ENCODE peak calls at places on chromosomes 16 and 17, in four cellular contexts. K, F, C and E are unnamed samples.

GRCh38 chr16:77002644-77003043 is 188.3 kb upstream of the MON1B start:
- DNase-seq in K (no peak), F (no peak), C (no peak), E (no peak)

GRCh38 chr16:48526058-48526957 is 83.7 kb downstream of the N4BP1 start:
- DNase-seq in K (peak; percentile 61), F (peak; percentile 38), C (no peak), E (no peak)

GRCh38 chr16:11497329-11497805 is 89.4 kb downstream of the LITAF start:
- DNase-seq in K (peak; percentile 10), F (peak; percentile 88), C (peak; percentile 87), E (peak; percentile 94)

GRCh38 chr17:49987681-49988441 is 7.2 kb downstream of the DLX3 start:
- DNase-seq in K (no peak), F (no peak), C (no peak), E (no peak)

GRCh38 chr16:56995136-56995805 is 5.9 kb downstream of the NLRC5 start:
- DNase-seq in K (no peak), F (no peak), C (no peak), E (no peak)

GRCh38 chr17:21079196-21079595 is 36.4 kb upstream of the USP22 start:
- DNase-seq in K (no peak), F (no peak), C (no peak), E (no peak)

GRCh38 chr16:4315185-4316102 is at the start of gene GLIS2:
- DNase-seq in K (no peak), F (peak; percentile 59), C (peak; percentile 76), E (no peak)

GRCh38 chr17:69175812-69176517 is 34.3 kb upstream of the ABCA6 start:
- DNase-seq in K (no peak), F (no peak), C (no peak), E (no peak)

GRCh38 chr17:19718613-19719364 is 2.4 kb upstream of the SLC47A2 start:
- DNase-seq in K (no peak), F (peak; percentile 45), C (no peak), E (no peak)

DNA sequence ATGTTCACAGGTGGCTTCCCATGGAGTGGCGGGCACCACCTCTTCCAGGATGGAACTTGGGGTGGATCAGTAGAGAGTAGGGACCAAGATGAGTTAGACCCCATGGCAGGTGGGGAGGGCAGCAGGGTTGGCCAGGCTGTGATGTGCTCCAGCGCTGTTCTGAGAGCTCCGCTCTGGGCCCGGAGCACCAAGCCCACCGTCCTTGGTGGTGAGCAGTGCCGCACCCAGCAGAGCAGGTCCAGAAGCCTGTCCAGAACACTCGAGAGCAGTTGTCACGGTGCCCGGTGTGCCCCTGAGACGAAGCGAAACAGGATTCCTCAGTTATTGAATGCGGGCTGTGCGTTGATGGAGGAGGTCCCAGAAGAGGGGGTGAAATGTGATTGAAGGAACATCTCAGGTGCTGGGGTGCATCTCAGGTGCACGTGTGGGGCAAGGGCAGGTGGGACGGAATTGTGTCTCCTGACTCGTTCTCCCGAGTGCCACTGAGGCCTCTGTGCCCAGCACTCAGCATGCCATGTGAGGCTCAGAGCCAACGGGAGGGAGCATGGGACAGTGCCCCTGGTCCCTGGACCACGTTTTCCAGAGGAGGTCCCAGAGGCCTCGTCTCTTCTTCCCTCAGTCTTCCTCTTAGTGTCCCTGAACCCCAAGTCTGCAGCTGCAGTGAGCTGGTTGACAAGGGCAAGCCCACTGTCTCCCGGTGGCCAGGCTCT is 39.5 kb downstream of the COX4I1 start:
- DNase-seq in K (no peak), F (no peak), C (no peak), E (no peak)
- H3K27me3 ChIP-seq in K (no peaks in the 10 kb centered on the region), F (peaks cover 4% of the 10 kb centered on the region), C (peaks cover 11% of the 10 kb centered on the region), E (no peaks in the 10 kb centered on the region)

GRCh38 chr16:69718365-69718764 is 8.0 kb downstream of the NQO1 start:
- DNase-seq in K (no peak), F (no peak), C (no peak), E (no peak)
- H3K4me3 ChIP-seq in K (no peak overlapping the region), F (no peak overlapping the region), C (no peak overlapping the region), E (no peak overlapping the region)

DNA sequence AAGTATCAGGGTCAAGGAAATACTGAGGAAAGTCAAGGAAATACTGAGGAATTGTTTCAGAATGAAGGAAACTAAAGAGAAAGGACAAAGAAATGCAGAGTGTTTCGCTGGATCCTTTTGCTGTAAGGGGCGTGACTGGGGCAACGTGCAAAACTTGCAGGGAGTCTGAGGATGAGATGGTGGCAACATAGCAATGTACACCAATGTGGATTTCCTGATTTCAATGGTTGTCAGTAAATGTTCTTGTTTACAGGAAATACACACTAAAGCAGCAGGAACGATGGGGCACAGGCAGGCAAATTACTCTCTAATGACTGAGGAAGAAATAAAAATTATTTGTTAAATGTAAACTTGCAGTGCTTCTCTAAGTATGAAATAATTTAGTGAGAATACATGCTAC is 34.4 kb downstream of the ZZEF1 start:
- DNase-seq in K (no peak), F (no peak), C (no peak), E (no peak)
- H3K36me3 ChIP-seq in K (peaks cover 87% of the 10 kb centered on the region), F (peaks cover 9% of the 10 kb centered on the region), C (peaks cover 75% of the 10 kb centered on the region), E (peaks cover 58% of the 10 kb centered on the region)

GRCh38 chr17:40833882-40834281 is 11.5 kb upstream of the KRT10 start:
- DNase-seq in K (no peak), F (no peak), C (no peak), E (no peak)

GRCh38 chr17:40832840-40833239 is 10.4 kb upstream of the KRT10 start:
- DNase-seq in K (no peak), F (no peak), C (no peak), E (no peak)

GRCh38 chr17:40841246-40841645 is 18.8 kb upstream of the KRT10 start:
- DNase-seq in K (no peak), F (no peak), C (no peak), E (no peak)

GRCh38 chr17:40839194-40839593 is 16.8 kb upstream of the KRT10 start:
- DNase-seq in K (no peak), F (no peak), C (no peak), E (no peak)

GRCh38 chr17:40836020-40836419 is 13.6 kb upstream of the KRT10 start:
- DNase-seq in K (no peak), F (no peak), C (no peak), E (no peak)
- H3K27me3 ChIP-seq in K (peaks cover 4% of the 10 kb centered on the region), F (no peaks in the 10 kb centered on the region), C (no peaks in the 10 kb centered on the region), E (no peaks in the 10 kb centered on the region)

GRCh38 chr17:67392111-67392510 is 15.0 kb downstream of the PITPNC1 start:
- DNase-seq in K (no peak), F (no peak), C (no peak), E (no peak)

GRCh38 chr17:67393809-67394418 is 16.8 kb downstream of the PITPNC1 start:
- DNase-seq in K (no peak), F (no peak), C (no peak), E (no peak)

GRCh38 chr17:67388986-67389385 is 11.9 kb downstream of the PITPNC1 start:
- DNase-seq in K (no peak), F (no peak), C (no peak), E (no peak)

GRCh38 chr17:67390006-67390645 is 13.0 kb downstream of the PITPNC1 start:
- DNase-seq in K (no peak), F (no peak), C (no peak), E (no peak)

GRCh38 chr17:67390646-67391480 is 13.8 kb downstream of the PITPNC1 start:
- DNase-seq in K (peak; percentile 73), F (peak; percentile 71), C (no peak), E (no peak)
- H3K4me3 ChIP-seq in K (peak overlapping the region; percentile 69), F (no peak overlapping the region), C (no peak overlapping the region), E (peak overlapping the region; percentile 22)

DNA sequence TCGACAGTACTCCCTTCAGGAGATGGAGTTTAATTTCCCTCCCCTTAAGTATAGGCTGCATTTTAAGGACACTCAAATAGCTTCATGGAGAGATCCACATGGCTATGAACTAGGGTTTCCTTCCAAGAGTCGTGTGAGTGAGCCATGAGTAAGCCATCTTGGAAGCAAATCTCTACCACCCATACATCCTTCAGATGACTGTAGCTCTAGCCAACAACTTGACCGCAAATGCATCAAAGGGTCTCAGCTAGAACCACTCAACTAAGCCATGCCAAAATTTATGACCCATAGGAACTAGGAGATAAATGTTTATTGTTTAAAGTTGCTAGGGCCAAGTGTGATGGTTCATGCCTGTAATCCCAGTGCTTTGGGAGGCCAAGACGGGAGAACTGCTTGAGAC is 43.4 kb downstream of the METTL16 start:
- DNase-seq in K (no peak), F (no peak), C (no peak), E (no peak)
- H3K36me3 ChIP-seq in K (peaks cover 64% of the 10 kb centered on the region), F (peaks cover 3% of the 10 kb centered on the region), C (peaks cover 25% of the 10 kb centered on the region), E (peaks cover 27% of the 10 kb centered on the region)

GRCh38 chr16:979106-979505 is 2.5 kb upstream of the SOX8 start:
- DNase-seq in K (no peak), F (no peak), C (no peak), E (no peak)
- H3K27me3 ChIP-seq in K (peaks cover 2% of the 10 kb centered on the region), F (peaks cover 11% of the 10 kb centered on the region), C (peaks cover 53% of the 10 kb centered on the region), E (no peaks in the 10 kb centered on the region)

DNA sequence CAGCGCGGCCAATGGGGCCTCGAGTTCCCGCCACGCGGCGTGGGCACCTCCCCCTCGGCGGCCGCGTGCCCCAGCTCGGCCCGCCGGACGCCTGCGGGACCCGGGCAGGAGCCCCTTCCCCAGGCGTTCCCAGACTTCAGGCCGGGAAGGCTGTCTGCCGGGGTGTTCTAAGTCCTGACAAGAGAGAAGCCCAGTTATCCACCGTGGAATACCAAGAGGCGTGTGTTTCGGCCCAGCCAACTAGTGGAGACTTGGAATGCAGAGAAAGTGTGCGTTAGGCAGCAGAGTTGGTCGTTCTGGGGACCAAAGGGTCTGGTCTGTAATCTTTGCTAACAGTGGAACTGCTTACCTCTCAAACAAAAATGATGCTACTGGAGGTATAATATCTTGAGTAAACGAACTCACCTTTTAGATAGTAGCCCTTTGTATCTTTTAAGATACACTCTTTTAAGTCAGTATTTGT is 251 bp upstream of the HSF5 start:
- DNase-seq in K (no peak), F (no peak), C (no peak), E (no peak)
- H3K4me3 ChIP-seq in K (no peak overlapping the region), F (no peak overlapping the region), C (no peak overlapping the region), E (no peak overlapping the region)

GRCh38 chr17:38735161-38735997 is 5.2 kb downstream of the CISD3 start:
- DNase-seq in K (peak; percentile 57), F (peak; percentile 69), C (peak; percentile 70), E (no peak)
- H3K36me3 ChIP-seq in K (no peaks in the 10 kb centered on the region), F (no peaks in the 10 kb centered on the region), C (peaks cover 21% of the 10 kb centered on the region), E (peaks cover 39% of the 10 kb centered on the region)